ENCODE peak calls at places on chromosomes 11 and 22, in ten cellular contexts. A is GM19239, Y is NCI-H510A, E is pulmonary artery endothelial cell, J is renal cortical epithelial cell, R is lower lobe of right lung, Q is amygdala, O is iPS-NIHi11, T is GM23338, N is astrocyte of the cerebellum. H is an unnamed sample.

GRCh38 chr11:119373917-119374631 is 7.4 kb downstream of the USP2 start:
- DNase-seq in Y (peak; percentile 47), N (peak; percentile 28), O (peak; percentile 72), R (no peak), T (peak; percentile 93), E (peak; percentile 43), Q (peak; percentile 81), J (peak; percentile 66), A (no peak), H (peak; percentile 80)

GRCh38 chr22:28054622-28054871 is 135.5 kb upstream of the PITPNB start:
- DNase-seq in Q (no peak), Y (no peak), N (no peak), A (no peak), J (no peak), R (no peak), O (no peak), E (no peak), T (no peak), H (no peak)

GRCh38 chr11:81495699-81496292 is 1237.9 kb downstream of the FAM181B start:
- DNase-seq in T (peak; percentile 32), J (no peak), Y (no peak), Q (no peak), R (no peak), O (no peak), A (no peak), E (no peak), N (no peak), H (no peak)

GRCh38 chr11:47538741-47539575 is 14.0 kb downstream of the CELF1 start:
- DNase-seq in Y (no peak), J (peak; percentile 92), Q (no peak), N (no peak), T (no peak), R (no peak), A (no peak), E (no peak), O (peak; percentile 15), H (no peak)

GRCh38 chr11:111459506-111460270 is 52.5 kb downstream of the BTG4 start:
- DNase-seq in Q (no peak), Y (no peak), A (no peak), J (no peak), T (peak; percentile 38), O (peak; percentile 37), R (no peak), N (no peak), E (no peak), H (no peak)

GRCh38 chr11:3995949-3996554 is 98.5 kb upstream of the RRM1 start:
- DNase-seq in R (no peak), Y (no peak), T (no peak), N (no peak), E (peak; percentile 54), A (no peak), Q (no peak), O (no peak), J (no peak), H (no peak)

GRCh38 chr11:44601471-44602370 is 36.3 kb downstream of the CD82 start:
- DNase-seq in A (no peak), O (no peak), N (no peak), Q (no peak), J (no peak), Y (no peak), E (no peak), T (no peak), R (no peak), H (peak; percentile 59)

GRCh38 chr11:45606514-45607024 is 58.9 kb downstream of the CHST1 start:
- DNase-seq in N (no peak), T (peak; percentile 93), E (no peak), A (no peak), J (no peak), O (peak; percentile 76), Q (peak; percentile 14), R (no peak), Y (no peak), H (no peak)

GRCh38 chr11:66891849-66892660 is 35.2 kb downstream of the LRFN4 start:
- DNase-seq in T (peak; percentile 40), R (no peak), N (peak; percentile 62), O (peak; percentile 51), J (peak; percentile 97), Q (no peak), E (peak; percentile 63), A (peak; percentile 63), Y (no peak), H (no peak)

GRCh38 chr11:61160487-61161189 is 588 bp downstream of the VPS37C start:
- DNase-seq in J (peak; percentile 43), A (no peak), N (no peak), R (no peak), T (no peak), E (no peak), Q (no peak), Y (no peak), O (no peak), H (no peak)

GRCh38 chr22:44667829-44668189 is 34.2 kb upstream of the PRR5 start:
- DNase-seq in T (no peak), N (no peak), Q (no peak), A (no peak), O (no peak), E (no peak), Y (no peak), J (no peak), R (peak; percentile 46), H (no peak)

GRCh38 chr22:29148036-29148435 is 57.7 kb upstream of the EMID1 start:
- DNase-seq in T (no peak), E (no peak), O (no peak), J (no peak), A (no peak), Q (no peak), R (no peak), N (no peak), Y (no peak), H (no peak)

GRCh38 chr11:47060807-47061206 is 115.9 kb downstream of the ARFGAP2 start:
- DNase-seq in E (no peak), O (no peak), N (no peak), T (peak; percentile 34), A (no peak), J (no peak), R (no peak), Y (no peak), Q (no peak), H (no peak)

GRCh38 chr11:114079406-114080072 is 20.0 kb downstream of the ZBTB16 start:
- DNase-seq in R (no peak), O (no peak), N (peak; percentile 76), J (peak; percentile 50), Y (no peak), E (no peak), Q (no peak), T (no peak), A (no peak), H (no peak)

H was measured in left colon.